ENCODE peak calls at places on chromosomes 2 and 18, in five cellular contexts. One of them, this sample, is unnamed. For H3K27me3, the result is how much of the 10 kb centered on the place peaks cover.

GRCh38 chr2:216491757-216492635 is 6.6 kb upstream of the RPL37A start:
- DNase-seq in GM23338: no peak
- DNase-seq in mammary epithelial cell: no peak
- DNase-seq in H1: no peak
- DNase-seq in fibroblast of lung: no peak
- DNase-seq in this sample: peak

GRCh38 chr2:2655451-2655850 is 324.4 kb upstream of the MYT1L start:
- DNase-seq in GM23338: no peak
- DNase-seq in mammary epithelial cell: no peak
- DNase-seq in H1: no peak
- DNase-seq in fibroblast of lung: no peak
- DNase-seq in this sample: no peak

GRCh38 chr2:1727101-1727771 is 17.1 kb downstream of the PXDN start:
- DNase-seq in GM23338: no peak
- DNase-seq in mammary epithelial cell: no peak
- DNase-seq in H1: no peak
- DNase-seq in fibroblast of lung: peak
- DNase-seq in this sample: no peak

GRCh38 chr2:130728007-130728454 is 839 bp upstream of the GPR148 start:
- DNase-seq in GM23338: peak
- DNase-seq in mammary epithelial cell: no peak
- DNase-seq in H1: no peak
- DNase-seq in fibroblast of lung: peak
- DNase-seq in this sample: peak

GRCh38 chr2:44766220-44766619 is 175.3 kb upstream of the SIX3 start:
- DNase-seq in GM23338: no peak
- DNase-seq in mammary epithelial cell: no peak
- DNase-seq in H1: no peak
- DNase-seq in fibroblast of lung: no peak
- DNase-seq in this sample: no peak

GRCh38 chr18:13272411-13272810 is 53.9 kb downstream of the LDLRAD4 start:
- DNase-seq in GM23338: no peak
- DNase-seq in mammary epithelial cell: no peak
- DNase-seq in H1: no peak
- DNase-seq in fibroblast of lung: no peak
- DNase-seq in this sample: no peak

GRCh38 chr2:160402997-160403979 is 90.3 kb downstream of the RBMS1 start:
- DNase-seq in GM23338: no peak
- DNase-seq in mammary epithelial cell: peak
- DNase-seq in H1: no peak
- DNase-seq in fibroblast of lung: peak
- DNase-seq in this sample: peak

GRCh38 chr2:38935568-38936172 is 46.0 kb downstream of the ARHGEF33 start:
- DNase-seq in GM23338: no peak
- DNase-seq in mammary epithelial cell: peak
- DNase-seq in H1: no peak
- DNase-seq in fibroblast of lung: peak
- DNase-seq in this sample: peak

GRCh38 chr2:23924589-23925359 is 2.1 kb downstream of the ATAD2B start:
- DNase-seq in GM23338: no peak
- DNase-seq in mammary epithelial cell: no peak
- DNase-seq in H1: no peak
- DNase-seq in fibroblast of lung: no peak
- DNase-seq in this sample: no peak

GRCh38 chr2:36366491-36367120 is 11.0 kb downstream of the CRIM1 start:
- DNase-seq in GM23338: peak
- DNase-seq in mammary epithelial cell: no peak
- DNase-seq in H1: no peak
- DNase-seq in fibroblast of lung: peak
- DNase-seq in this sample: no peak

GRCh38 chr2:231707625-231708049 is 688 bp upstream of the PTMA start:
- DNase-seq in GM23338: no peak
- DNase-seq in mammary epithelial cell: peak
- DNase-seq in H1: no peak
- DNase-seq in fibroblast of lung: peak
- DNase-seq in this sample: no peak

GRCh38 chr2:240298803-240299709 is 136.4 kb upstream of the GPC1 start:
- DNase-seq in GM23338: no peak
- DNase-seq in mammary epithelial cell: no peak
- DNase-seq in H1: no peak
- DNase-seq in fibroblast of lung: no peak
- DNase-seq in this sample: no peak

GRCh38 chr18:45637546-45638327 is 22.5 kb downstream of the SLC14A2 start:
- DNase-seq in GM23338: no peak
- DNase-seq in mammary epithelial cell: no peak
- DNase-seq in H1: no peak
- DNase-seq in fibroblast of lung: peak
- DNase-seq in this sample: no peak

GRCh38 chr2:159906315-159906714 is 108.3 kb upstream of the CD302 start:
- DNase-seq in GM23338: no peak
- DNase-seq in mammary epithelial cell: no peak
- DNase-seq in H1: no peak
- DNase-seq in fibroblast of lung: no peak
- DNase-seq in this sample: no peak

GRCh38 chr2:222296911-222297599 is 1.7 kb downstream of the PAX3 start:
- DNase-seq in GM23338: peak
- DNase-seq in mammary epithelial cell: no peak
- DNase-seq in H1: no peak
- DNase-seq in fibroblast of lung: no peak
- DNase-seq in this sample: peak

GRCh38 chr2:120253021-120253882 is 600 bp downstream of the RALB start:
- DNase-seq in GM23338: peak
- DNase-seq in mammary epithelial cell: peak
- DNase-seq in H1: no peak
- DNase-seq in fibroblast of lung: peak
- DNase-seq in this sample: peak

GRCh38 chr2:127453392-127454171 is 35.4 kb downstream of the PROC start:
- DNase-seq in GM23338: peak
- DNase-seq in mammary epithelial cell: no peak
- DNase-seq in H1: no peak
- DNase-seq in fibroblast of lung: no peak
- DNase-seq in this sample: no peak

GRCh38 chr18:32674491-32674890 is 98.3 kb downstream of the KLHL14 start:
- DNase-seq in GM23338: peak
- DNase-seq in mammary epithelial cell: no peak
- DNase-seq in H1: no peak
- DNase-seq in fibroblast of lung: no peak
- DNase-seq in this sample: no peak

GRCh38 chr2:240452471-240453256 is 17.2 kb downstream of the GPC1 start:
- DNase-seq in GM23338: peak
- DNase-seq in mammary epithelial cell: peak
- DNase-seq in H1: no peak
- DNase-seq in fibroblast of lung: peak
- DNase-seq in this sample: no peak

GRCh38 chr18:11950824-11951223 is 30.5 kb upstream of the IMPA2 start:
- DNase-seq in GM23338: no peak
- DNase-seq in mammary epithelial cell: no peak
- DNase-seq in H1: no peak
- DNase-seq in fibroblast of lung: no peak
- DNase-seq in this sample: no peak

GRCh38 chr18:33751613-33752221 is 173.7 kb downstream of the ASXL3 start:
- DNase-seq in GM23338: peak
- DNase-seq in mammary epithelial cell: no peak
- DNase-seq in H1: no peak
- DNase-seq in fibroblast of lung: peak
- DNase-seq in this sample: no peak

GRCh38 chr2:166184789-166185188 is 57.0 kb upstream of the SCN1A start:
- DNase-seq in GM23338: peak
- DNase-seq in mammary epithelial cell: peak
- DNase-seq in H1: no peak
- DNase-seq in fibroblast of lung: no peak
- DNase-seq in this sample: no peak

GRCh38 chr18:37403100-37403781 is 162.4 kb downstream of the CELF4 start:
- DNase-seq in GM23338: no peak
- DNase-seq in mammary epithelial cell: peak
- DNase-seq in H1: no peak
- DNase-seq in fibroblast of lung: peak
- DNase-seq in this sample: peak

GRCh38 chr2:127632592-127633489 is 13.1 kb upstream of the GPR17 start:
- DNase-seq in GM23338: no peak
- DNase-seq in mammary epithelial cell: no peak
- DNase-seq in H1: no peak
- DNase-seq in fibroblast of lung: no peak
- DNase-seq in this sample: no peak

GRCh38 chr2:168539945-168540344 is 83.9 kb downstream of the CERS6 start:
- DNase-seq in GM23338: no peak
- DNase-seq in mammary epithelial cell: no peak
- DNase-seq in H1: no peak
- DNase-seq in fibroblast of lung: no peak
- DNase-seq in this sample: no peak

GRCh38 chr18:45828917-45829811 is 3.7 kb downstream of the SIGLEC15 start:
- DNase-seq in GM23338: no peak
- DNase-seq in mammary epithelial cell: no peak
- DNase-seq in H1: no peak
- DNase-seq in fibroblast of lung: no peak
- DNase-seq in this sample: no peak

GRCh38 chr2:102114851-102115497 is 27.6 kb upstream of the IL1R1 start:
- DNase-seq in GM23338: no peak
- DNase-seq in mammary epithelial cell: no peak
- DNase-seq in H1: no peak
- DNase-seq in fibroblast of lung: peak
- DNase-seq in this sample: peak

GRCh38 chr2:102111823-102112222 is 30.7 kb upstream of the IL1R1 start:
- DNase-seq in GM23338: peak
- DNase-seq in mammary epithelial cell: no peak
- DNase-seq in H1: no peak
- DNase-seq in fibroblast of lung: no peak
- DNase-seq in this sample: peak

GRCh38 chr2:102112271-102112670 is 30.3 kb upstream of the IL1R1 start:
- DNase-seq in GM23338: peak
- DNase-seq in mammary epithelial cell: no peak
- DNase-seq in H1: no peak
- DNase-seq in fibroblast of lung: no peak
- DNase-seq in this sample: no peak

GRCh38 chr2:102114290-102114721 is 28.2 kb upstream of the IL1R1 start:
- DNase-seq in GM23338: no peak
- DNase-seq in mammary epithelial cell: peak
- DNase-seq in H1: no peak
- DNase-seq in fibroblast of lung: peak
- DNase-seq in this sample: peak

GRCh38 chr2:102112692-102113665 is 29.6 kb upstream of the IL1R1 start:
- DNase-seq in GM23338: no peak
- DNase-seq in mammary epithelial cell: no peak
- DNase-seq in H1: no peak
- DNase-seq in fibroblast of lung: peak
- DNase-seq in this sample: peak
- H3K27me3 ChIP-seq in GM23338: under half
- H3K27me3 ChIP-seq in mammary epithelial cell: under half
- H3K27me3 ChIP-seq in H1: under half
- H3K27me3 ChIP-seq in fibroblast of lung: under half
- H3K27me3 ChIP-seq in this sample: under half

DNA sequence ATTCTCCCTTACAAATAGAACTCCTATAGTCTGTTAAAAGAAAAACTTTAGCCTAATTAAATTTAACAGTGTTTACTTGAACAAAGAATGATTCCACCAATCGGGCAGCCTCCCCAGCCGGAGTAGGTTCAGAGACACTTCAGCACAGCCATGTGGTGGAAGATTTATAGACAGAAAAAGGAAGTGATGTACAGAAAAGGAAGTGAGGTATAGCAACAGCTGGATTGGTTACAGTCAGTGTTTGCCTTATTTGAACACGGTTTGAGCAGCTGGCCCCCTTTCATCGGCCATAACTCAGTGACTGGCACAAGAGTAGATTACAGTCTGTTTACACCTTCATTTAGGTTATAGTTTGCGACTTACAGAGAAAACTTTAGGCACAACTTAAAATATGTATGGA is 2.1 kb upstream of the SKA1 start:
- DNase-seq in GM23338: no peak
- DNase-seq in mammary epithelial cell: no peak
- DNase-seq in H1: no peak
- DNase-seq in fibroblast of lung: no peak
- DNase-seq in this sample: no peak
- H2AFZ ChIP-seq in GM23338: peak
- H2AFZ ChIP-seq in mammary epithelial cell: no peak
- H2AFZ ChIP-seq in H1: no peak
- H2AFZ ChIP-seq in fibroblast of lung: no peak
- H2AFZ ChIP-seq in this sample: no peak

DNA sequence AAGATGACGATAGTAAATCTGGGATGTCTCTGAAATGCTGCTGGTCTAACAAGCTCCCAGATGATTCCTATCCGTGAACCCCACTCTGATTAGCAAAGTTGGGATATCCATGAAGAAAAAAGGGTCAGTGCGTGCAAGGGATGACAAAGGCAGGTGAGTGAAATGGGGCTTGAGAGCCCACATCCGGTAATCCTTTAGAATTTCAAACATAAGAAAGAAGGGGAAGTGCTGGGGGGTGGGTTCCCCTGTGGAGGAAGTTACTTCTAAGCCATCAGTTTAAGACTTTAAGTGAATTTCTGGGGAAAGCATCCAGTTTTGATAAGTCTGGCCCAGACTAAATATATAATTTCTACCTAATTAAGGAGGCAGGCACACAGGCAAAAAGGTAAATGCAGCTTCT is 209.5 kb downstream of the DPP10 start:
- DNase-seq in GM23338: peak
- DNase-seq in mammary epithelial cell: no peak
- DNase-seq in H1: no peak
- DNase-seq in fibroblast of lung: no peak
- DNase-seq in this sample: no peak
- H3K27ac ChIP-seq in GM23338: no peak
- H3K27ac ChIP-seq in mammary epithelial cell: no peak
- H3K27ac ChIP-seq in H1: no peak
- H3K27ac ChIP-seq in fibroblast of lung: no peak
- H3K27ac ChIP-seq in this sample: no peak

DNA sequence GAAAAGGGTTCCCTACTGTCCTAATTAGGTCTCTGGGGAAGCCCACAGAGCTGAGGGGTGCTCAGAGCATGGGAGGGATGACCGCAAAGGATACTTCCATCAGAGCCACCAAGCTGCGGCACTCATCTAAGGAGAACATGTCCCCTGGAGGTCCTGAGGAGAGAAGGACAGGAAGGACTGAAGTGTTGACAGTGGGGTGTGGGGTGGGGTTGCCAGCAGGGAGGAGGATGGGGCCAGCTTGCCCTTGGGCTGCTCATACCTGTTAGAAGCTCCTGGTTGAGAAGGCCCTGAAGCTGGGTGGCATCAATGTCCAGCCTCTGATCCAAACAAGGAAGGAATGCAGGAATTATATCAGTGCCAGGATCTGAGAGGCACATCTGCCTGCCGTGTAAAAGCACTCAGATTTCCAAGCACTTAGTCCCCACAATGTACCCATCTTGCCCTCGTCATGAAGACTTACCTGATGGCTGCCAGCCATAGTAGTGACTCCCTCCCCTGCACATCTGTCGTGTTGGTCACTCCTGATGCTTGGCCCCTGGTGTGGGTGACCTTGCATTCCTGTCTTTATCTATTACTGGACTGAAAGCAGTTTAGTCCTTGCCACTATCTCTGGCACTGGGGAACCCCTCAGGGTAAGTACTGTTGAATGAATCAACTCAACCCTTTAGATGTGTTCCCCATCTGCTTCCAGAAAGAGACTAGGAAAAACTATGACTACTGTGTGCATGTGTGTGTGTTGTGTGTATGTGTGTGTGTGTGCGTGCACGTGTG is 68.9 kb downstream of the CAPN13 start:
- DNase-seq in GM23338: no peak
- DNase-seq in mammary epithelial cell: no peak
- DNase-seq in H1: no peak
- DNase-seq in fibroblast of lung: no peak
- DNase-seq in this sample: no peak
- H3K27me3 ChIP-seq in GM23338: under half
- H3K27me3 ChIP-seq in mammary epithelial cell: under half
- H3K27me3 ChIP-seq in H1: under half
- H3K27me3 ChIP-seq in fibroblast of lung: under half
- H3K27me3 ChIP-seq in this sample: under half